ENCODE peak calls at places on chromosomes 3 and 15, in six cellular contexts. L is astrocyte of the spinal cord, V is upper lobe of right lung, H is AG04450, I is H1, A is cardiac muscle cell. O is an unnamed sample.

GRCh38 chr15:62549345-62549970 is 384.4 kb upstream of the C2CD4B start:
- DNase-seq in L (peak), V (no peak), H (no peak), I (no peak), A (peak), O (peak)

GRCh38 chr3:55165278-55165677 is 237.4 kb upstream of the LRTM1 start:
- DNase-seq in L (peak), V (no peak), H (no peak), I (no peak), A (no peak), O (no peak)

GRCh38 chr3:113097821-113098516 is 107.2 kb downstream of the GTPBP8 start:
- DNase-seq in L (peak), V (no peak), H (peak), I (no peak), A (peak), O (peak)

GRCh38 chr3:13770390-13771169 is 109.3 kb downstream of the WNT7A start:
- DNase-seq in L (no peak), V (no peak), H (no peak), I (peak), A (no peak), O (no peak)

GRCh38 chr15:68330461-68330860 is 52.9 kb downstream of the FEM1B start:
- DNase-seq in L (peak), V (no peak), H (no peak), I (no peak), A (no peak), O (no peak)

GRCh38 chr3:117168896-117169295 is 459.3 kb downstream of the TUSC7 start:
- DNase-seq in L (no peak), V (no peak), H (no peak), I (no peak), A (no peak), O (no peak)

GRCh38 chr3:11335056-11335608 is 62.9 kb downstream of the ATG7 start:
- DNase-seq in L (peak), V (no peak), H (peak), I (no peak), A (peak), O (peak)

GRCh38 chr3:151051533-151051932 is 33.9 kb upstream of the MED12L start:
- DNase-seq in L (no peak), V (no peak), H (no peak), I (no peak), A (no peak), O (no peak)

GRCh38 chr3:13419356-13420050 is 619 bp downstream of the NUP210 start:
- DNase-seq in L (no peak), V (peak), H (no peak), I (no peak), A (no peak), O (peak)

GRCh38 chr15:49855917-49856637 is 235.2 kb downstream of the DTWD1 start:
- DNase-seq in L (peak), V (no peak), H (peak), I (no peak), A (peak), O (peak)

GRCh38 chr15:91515188-91515754 is 338.2 kb upstream of the SLCO3A1 start:
- DNase-seq in L (peak), V (no peak), H (peak), I (no peak), A (peak), O (peak)

GRCh38 chr3:120908803-120909601 is 997 bp downstream of the STXBP5L start:
- DNase-seq in L (no peak), V (no peak), H (no peak), I (peak), A (peak), O (no peak)

GRCh38 chr15:61621146-61621545 is 392.0 kb upstream of the RORA start:
- DNase-seq in L (no peak), V (no peak), H (no peak), I (no peak), A (peak), O (peak)

GRCh38 chr3:62872318-62872717 is 2.9 kb downstream of the CADPS start:
- DNase-seq in L (no peak), V (no peak), H (no peak), I (no peak), A (no peak), O (no peak)

GRCh38 chr3:2511356-2511755 is 412.7 kb downstream of the CNTN4 start:
- DNase-seq in L (no peak), V (no peak), H (no peak), I (no peak), A (no peak), O (no peak)

GRCh38 chr3:45549961-45550360 is 44.6 kb upstream of the LIMD1 start:
- DNase-seq in L (no peak), V (no peak), H (no peak), I (no peak), A (no peak), O (no peak)

GRCh38 chr3:195467641-195468390 is 25.0 kb upstream of the ACAP2 start:
- DNase-seq in L (peak), V (no peak), H (no peak), I (no peak), A (peak), O (peak)

GRCh38 chr3:50254577-50255250 is 14.2 kb upstream of the SEMA3B start:
- DNase-seq in L (peak), V (peak), H (no peak), I (no peak), A (peak), O (peak)

GRCh38 chr15:75104804-75105557 is 81.6 kb downstream of the PPCDC start:
- DNase-seq in L (peak), V (no peak), H (peak), I (no peak), A (peak), O (peak)

GRCh38 chr3:158213461-158213860 is 103.6 kb downstream of the RSRC1 start:
- DNase-seq in L (no peak), V (no peak), H (no peak), I (no peak), A (no peak), O (no peak)

GRCh38 chr3:39065197-39065596 is 13.4 kb downstream of the WDR48 start:
- DNase-seq in L (peak), V (no peak), H (no peak), I (peak), A (peak), O (peak)

GRCh38 chr3:63791974-63792373 is 27.1 kb upstream of the C3orf49 start:
- DNase-seq in L (peak), V (no peak), H (no peak), I (no peak), A (peak), O (peak)

GRCh38 chr3:38138347-38139190 is at the start of gene MYD88:
- DNase-seq in L (peak), V (peak), H (no peak), I (no peak), A (peak), O (peak)

GRCh38 chr3:101273608-101274007 is 46.8 kb downstream of the IMPG2 start:
- DNase-seq in L (no peak), V (no peak), H (no peak), I (no peak), A (no peak), O (no peak)

GRCh38 chr15:57384816-57385215 is 8.5 kb downstream of the CGNL1 start:
- DNase-seq in L (peak), V (no peak), H (peak), I (no peak), A (peak), O (no peak)

GRCh38 chr3:186493507-186493906 is 50.7 kb downstream of the CRYGS start:
- DNase-seq in L (peak), V (no peak), H (peak), I (no peak), A (no peak), O (no peak)

GRCh38 chr15:39235084-39235795 is 345.6 kb upstream of the THBS1 start:
- DNase-seq in L (no peak), V (no peak), H (no peak), I (no peak), A (no peak), O (peak)

GRCh38 chr15:64622410-64623260 is 152.8 kb downstream of the RBPMS2 start:
- DNase-seq in L (no peak), V (no peak), H (no peak), I (no peak), A (no peak), O (no peak)

GRCh38 chr15:85381850-85382751 is 1.7 kb downstream of the AKAP13 start:
- DNase-seq in L (no peak), V (no peak), H (no peak), I (no peak), A (no peak), O (peak)

GRCh38 chr3:38039899-38040261 is 872 bp downstream of the DLEC1 start:
- DNase-seq in L (peak), V (peak), H (no peak), I (no peak), A (peak), O (peak)

GRCh38 chr15:31352911-31353811 is 26.5 kb downstream of the KLF13 start:
- DNase-seq in L (peak), V (peak), H (peak), I (no peak), A (peak), O (no peak)
- TF ChIP-seq CTCF in L (no peak), V (no peak), H (no peak), I (no peak), A (peak), O (no peak)

DNA sequence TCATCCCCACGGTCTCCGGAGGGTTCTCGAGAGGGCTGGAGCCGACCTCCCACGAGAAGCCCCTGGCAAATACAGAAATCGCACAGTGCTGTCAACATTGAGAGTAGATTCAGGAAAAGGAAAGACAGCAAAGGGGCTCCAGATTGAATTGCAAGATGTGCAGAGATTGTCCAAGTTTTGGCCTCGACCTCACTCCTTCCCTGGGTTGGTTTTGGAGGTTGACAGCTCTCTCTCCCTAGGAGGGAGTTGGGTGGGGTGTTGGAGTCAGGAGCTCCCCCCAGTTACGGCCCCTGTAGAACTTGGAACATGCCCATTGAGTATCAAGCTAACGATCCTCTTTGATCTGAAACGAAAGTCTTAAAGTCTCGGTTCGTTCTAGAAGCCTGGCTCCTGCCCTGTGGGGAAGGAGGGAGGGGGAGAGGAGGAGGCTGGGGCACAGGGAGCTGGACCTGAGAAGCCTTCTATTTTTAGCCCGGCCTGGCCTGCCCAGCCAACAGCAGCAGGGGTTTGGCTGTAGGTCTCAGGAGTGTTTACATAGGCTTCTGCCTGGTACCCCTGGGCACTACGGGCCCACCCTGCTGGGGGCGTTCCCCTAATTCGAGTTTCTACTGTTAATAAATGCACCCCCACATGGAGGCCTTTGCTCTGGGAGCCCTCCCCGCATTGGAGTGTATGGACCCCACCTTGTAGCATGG is 672 bp upstream of the KY start:
- DNase-seq in L (peak), V (no peak), H (no peak), I (no peak), A (peak), O (no peak)
- H3K4me3 ChIP-seq in L (peak), V (peak), H (peak), I (peak), A (peak), O (peak)

DNA sequence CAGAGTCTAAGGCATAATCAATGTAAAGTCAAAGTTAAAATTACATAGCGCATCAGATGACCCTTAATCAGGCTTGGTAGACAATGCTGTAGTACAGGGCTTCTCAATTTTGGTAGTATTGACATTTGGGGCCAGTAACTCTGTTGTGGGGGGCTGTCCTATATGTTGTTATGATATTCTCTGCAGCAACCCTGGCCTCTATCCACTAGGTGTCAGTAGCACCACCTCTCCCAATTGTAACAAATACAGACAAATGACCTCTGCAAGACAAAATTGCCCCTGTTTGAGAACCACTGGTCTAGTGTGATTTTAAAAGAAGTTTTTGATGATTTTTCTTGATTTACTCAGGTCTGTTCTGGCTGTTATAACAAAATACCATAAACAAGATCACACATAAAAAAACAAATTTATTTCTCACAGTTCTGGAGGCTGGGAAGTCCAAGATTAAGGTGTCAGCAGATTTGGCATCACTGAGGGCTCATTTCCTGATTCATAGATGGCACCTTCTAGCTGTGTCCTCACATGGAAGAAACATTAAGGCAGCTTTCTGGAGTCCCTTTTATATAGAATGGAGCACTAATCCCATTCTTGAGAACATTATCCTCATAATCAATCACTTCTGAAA is 37.6 kb upstream of the SLC9A9 start:
- DNase-seq in L (peak), V (no peak), H (no peak), I (no peak), A (peak), O (peak)
- TF ChIP-seq CTCF in L (peak), V (peak), H (peak), I (peak), A (peak), O (peak)

GRCh38 chr3:41573591-41573990 is 374.3 kb downstream of the CTNNB1 start:
- DNase-seq in L (no peak), V (no peak), H (no peak), I (no peak), A (no peak), O (no peak)

GRCh38 chr3:41575754-41576153 is 376.4 kb downstream of the CTNNB1 start:
- DNase-seq in L (no peak), V (no peak), H (no peak), I (no peak), A (no peak), O (no peak)

GRCh38 chr3:41578798-41579197 is 379.5 kb downstream of the CTNNB1 start:
- DNase-seq in L (no peak), V (no peak), H (no peak), I (no peak), A (no peak), O (no peak)

GRCh38 chr3:41572092-41572491 is 372.8 kb downstream of the CTNNB1 start:
- DNase-seq in L (no peak), V (no peak), H (no peak), I (no peak), A (no peak), O (no peak)

DNA sequence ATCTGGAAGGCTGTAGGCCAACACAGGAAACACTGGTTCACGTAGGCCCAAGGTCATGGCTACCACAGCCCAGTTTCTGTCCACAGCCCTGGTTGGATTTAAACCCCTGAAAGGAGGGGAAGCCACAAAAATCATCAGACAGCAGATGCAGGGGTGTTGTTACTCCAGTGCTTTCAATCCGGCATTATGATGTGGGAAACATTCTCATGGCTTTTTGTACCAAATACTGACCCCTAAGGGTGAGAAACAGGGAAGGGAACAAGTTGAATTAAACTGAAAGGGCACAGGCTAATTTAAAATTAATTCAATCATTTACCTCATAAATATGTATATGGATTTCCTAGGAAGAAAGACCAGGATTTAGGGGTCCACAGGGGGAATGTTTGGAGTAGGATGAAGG is 375.6 kb downstream of the CTNNB1 start:
- DNase-seq in L (no peak), V (no peak), H (no peak), I (no peak), A (peak), O (no peak)
- H3K4me3 ChIP-seq in L (no peak), V (no peak), H (no peak), I (no peak), A (no peak), O (no peak)